ENCODE peak calls at places on chromosome 17, in seven cellular contexts. C is upper lobe of left lung, L is ovary, B is stomach, H is heart left ventricle, P is body of pancreas, I is adrenal gland. T is an unnamed sample.

GRCh38 chr17:382644-383533 is 30.3 kb upstream of the RPH3AL start:
- DNase-seq in B (no peak), P (no peak), H (no peak), C (no peak), I (peak; percentile 84), L (no peak), T (no peak)

GRCh38 chr17:39634384-39634871 is 2.5 kb upstream of the STARD3 start:
- DNase-seq in P (no peak), H (no peak), I (peak; percentile 75), L (no peak), B (no peak), C (no peak), T (no peak)

GRCh38 chr17:70848785-70849184 is 679.5 kb downstream of the KCNJ2 start:
- DNase-seq in H (no peak), C (no peak), I (no peak), P (no peak), L (no peak), B (no peak), T (peak; percentile 5)

GRCh38 chr17:1060991-1061390 is 64.1 kb downstream of the TIMM22 start:
- DNase-seq in H (peak; percentile 66), I (peak; percentile 93), C (peak; percentile 73), B (peak; percentile 87), P (no peak), L (no peak), T (peak; percentile 99)

GRCh38 chr17:1351967-1352366 is 48.1 kb downstream of the YWHAE start:
- DNase-seq in C (no peak), B (no peak), H (no peak), I (no peak), P (no peak), L (no peak), T (no peak)

GRCh38 chr17:67652433-67652832 is 65.3 kb upstream of the NOL11 start:
- DNase-seq in B (no peak), H (no peak), I (no peak), P (no peak), C (peak; percentile 36), L (no peak), T (no peak)

GRCh38 chr17:80879723-80880649 is 111.7 kb upstream of the CHMP6 start:
- DNase-seq in P (no peak), B (no peak), L (no peak), I (no peak), H (peak; percentile 32), C (peak; percentile 51), T (no peak)

GRCh38 chr17:70610161-70610560 is 440.8 kb downstream of the KCNJ2 start:
- DNase-seq in I (no peak), H (no peak), B (no peak), L (no peak), C (no peak), P (no peak), T (no peak)

GRCh38 chr17:7560172-7561027 is 1.3 kb upstream of the SENP3 start:
- DNase-seq in P (peak; percentile 83), I (peak; percentile 82), B (peak; percentile 81), H (peak; percentile 76), L (peak; percentile 69), C (no peak), T (no peak)

GRCh38 chr17:35448214-35448898 is at the start of gene SLFN13:
- DNase-seq in B (peak; percentile 87), C (peak; percentile 94), I (peak; percentile 77), P (peak; percentile 66), H (peak; percentile 91), L (peak; percentile 64), T (peak; percentile 38)

GRCh38 chr17:46851029-46851741 is at the start of gene WNT9B:
- DNase-seq in B (peak; percentile 57), C (peak; percentile 85), I (no peak), H (no peak), L (no peak), P (peak; percentile 55), T (no peak)

GRCh38 chr17:21126645-21127507 is at the start of gene DHRS7B:
- DNase-seq in L (peak; percentile 93), C (peak; percentile 96), I (peak; percentile 98), B (peak; percentile 98), P (peak; percentile 97), H (peak; percentile 98), T (peak; percentile 90)
- TF ChIP-seq POLR2A in L (peak; percentile 41), C (peak; percentile 84), I (no peak), B (peak; percentile 65), P (peak; percentile 44), H (peak; percentile 68), T (peak; percentile 83)

DNA sequence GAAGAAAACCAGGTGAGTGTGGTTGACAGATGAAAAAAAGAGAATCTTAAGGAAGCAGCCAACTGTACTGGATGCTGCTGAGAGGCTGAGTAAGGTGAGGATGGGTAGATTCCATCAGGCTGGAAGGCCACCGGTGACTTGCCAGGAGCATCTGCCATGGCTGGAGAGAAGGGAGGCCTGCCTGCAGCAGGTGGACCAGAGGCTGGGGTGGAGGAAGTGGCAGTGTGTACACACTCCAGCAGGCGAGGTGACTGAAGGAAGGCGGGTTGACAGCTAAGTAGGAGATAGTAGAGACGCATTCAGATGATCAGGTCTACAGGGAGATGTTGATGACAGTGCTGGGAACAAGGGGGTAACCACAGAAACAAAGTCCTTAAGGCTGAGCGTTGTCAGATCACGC is 69.5 kb downstream of the USP43 start:
- DNase-seq in L (no peak), B (no peak), H (no peak), P (no peak), I (no peak), C (no peak), T (no peak)
- TF ChIP-seq POLR2A in L (no peak), B (no peak), H (no peak), P (no peak), I (no peak), C (no peak), T (no peak)

GRCh38 chr17:64081802-64082799 is 47.8 kb downstream of the ERN1 start:
- DNase-seq in P (no peak), I (no peak), H (no peak), L (no peak), C (no peak), B (no peak), T (peak; percentile 28)
- TF ChIP-seq POLR2A in P (no peak), I (no peak), H (no peak), L (no peak), C (peak; percentile 44), B (no peak), T (no peak)

GRCh38 chr17:20155258-20156195 is 146.4 kb downstream of the SPECC1 start:
- DNase-seq in H (peak; percentile 98), B (peak; percentile 100), I (peak; percentile 99), P (peak; percentile 97), C (peak; percentile 99), L (peak; percentile 98), T (peak; percentile 99)

GRCh38 chr17:20157078-20157360 is 147.9 kb downstream of the SPECC1 start:
- DNase-seq in P (no peak), B (peak; percentile 35), H (no peak), C (peak; percentile 57), L (no peak), I (no peak), T (no peak)

GRCh38 chr17:20153231-20153630 is 144.1 kb downstream of the SPECC1 start:
- DNase-seq in H (no peak), L (no peak), P (no peak), B (no peak), C (no peak), I (no peak), T (no peak)

GRCh38 chr17:20156196-20157077 is 147.3 kb downstream of the SPECC1 start:
- DNase-seq in B (peak; percentile 49), L (peak; percentile 59), H (no peak), I (peak; percentile 59), C (peak; percentile 91), P (peak; percentile 62), T (peak; percentile 70)

GRCh38 chr17:20154601-20155000 is 145.4 kb downstream of the SPECC1 start:
- DNase-seq in I (no peak), L (no peak), P (no peak), H (no peak), C (no peak), B (no peak), T (no peak)
- TF ChIP-seq POLR2A in I (no peak), L (no peak), P (no peak), H (no peak), C (no peak), B (no peak), T (no peak)

GRCh38 chr17:8757189-8757588 is 1.2 kb downstream of the SPDYE4 start:
- DNase-seq in H (no peak), C (peak; percentile 27), I (no peak), P (no peak), L (no peak), B (no peak), T (no peak)
- TF ChIP-seq POLR2A in H (no peak), C (no peak), I (no peak), P (no peak), L (no peak), B (no peak), T (no peak)

GRCh38 chr17:50667259-50668024 is 32.8 kb downstream of the ABCC3 start:
- DNase-seq in L (no peak), P (no peak), B (no peak), I (no peak), C (no peak), H (no peak), T (no peak)
- TF ChIP-seq POLR2A in L (no peak), P (no peak), B (no peak), I (no peak), C (no peak), H (no peak), T (no peak)

GRCh38 chr17:75270966-75271232 is at the start of gene MIF4GD:
- DNase-seq in C (no peak), L (no peak), H (no peak), B (no peak), I (no peak), P (no peak), T (no peak)
- TF ChIP-seq POLR2A in C (no peak), L (peak; percentile 47), H (no peak), B (no peak), I (no peak), P (no peak), T (no peak)

DNA sequence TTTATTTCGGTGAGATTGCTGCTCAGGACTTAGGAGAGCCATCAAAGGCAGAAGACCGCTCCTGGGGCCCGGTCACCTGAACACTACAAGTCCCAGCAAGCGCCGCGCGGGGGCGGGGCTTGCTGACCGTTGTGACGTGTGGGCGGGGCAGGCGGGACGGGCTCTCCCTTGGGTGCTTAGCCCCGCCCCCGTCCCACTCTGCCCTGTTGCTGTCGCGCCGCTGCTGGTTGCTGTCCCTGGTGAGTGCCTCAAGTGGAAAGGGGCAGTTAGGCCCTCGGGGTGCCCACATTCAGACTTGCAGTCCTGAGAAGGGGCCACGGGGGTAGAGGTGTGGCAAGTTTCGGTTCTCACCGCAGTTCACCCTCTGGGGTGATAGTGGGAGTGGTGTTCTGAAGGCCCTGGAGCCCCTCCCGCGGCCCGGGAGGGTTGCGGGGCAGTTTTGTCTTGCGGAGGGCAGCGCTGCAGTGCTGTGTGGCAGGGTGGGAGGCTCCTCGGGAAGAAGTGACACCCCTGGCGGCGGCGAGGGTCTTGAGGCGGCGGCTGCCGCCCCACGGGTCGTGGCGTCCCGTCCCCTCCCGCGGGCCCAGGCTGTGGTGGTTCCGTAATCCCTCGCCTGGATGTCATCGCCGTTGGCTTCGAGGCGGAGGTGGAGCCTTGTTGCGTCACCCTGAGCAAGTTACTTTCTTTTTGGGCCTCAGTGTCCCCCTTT is at the start of gene CALCOCO2:
- DNase-seq in C (peak; percentile 99), H (peak; percentile 97), L (peak; percentile 94), B (peak; percentile 97), P (peak; percentile 96), I (peak; percentile 98), T (peak; percentile 95)
- TF ChIP-seq POLR2A in C (peak; percentile 94), H (peak; percentile 96), L (peak; percentile 94), B (peak; percentile 80), P (peak; percentile 76), I (peak; percentile 79), T (peak; percentile 85)

GRCh38 chr17:45227101-45227591 is 5.5 kb downstream of the FMNL1 start:
- DNase-seq in L (no peak), I (no peak), P (no peak), C (no peak), H (no peak), B (no peak), T (no peak)
- TF ChIP-seq POLR2A in L (no peak), I (no peak), P (no peak), C (peak; percentile 36), H (no peak), B (no peak), T (no peak)